ENCODE peak calls at places on chromosomes 13 and 19, in eight cellular contexts. P is heart right ventricle, F is GM13977, I is cardiac muscle cell, C is PC-3, G is D721Med, Q is psoas muscle, Y is Caco-2. E is an unnamed sample.

GRCh38 chr19:19528721-19529490 is at the start of gene YJEFN3:
- DNase-seq in P (peak; percentile 48), F (no peak), I (no peak), C (no peak), G (no peak), Q (no peak), Y (no peak), E (no peak)

GRCh38 chr19:16338470-16339360 is 14.1 kb downstream of the KLF2 start:
- DNase-seq in P (no peak), F (peak; percentile 66), I (no peak), C (peak; percentile 91), G (no peak), Q (peak; percentile 51), Y (no peak), E (no peak)

GRCh38 chr13:95745752-95746151 is 68.8 kb downstream of the DNAJC3 start:
- DNase-seq in P (no peak), F (no peak), I (peak; percentile 15), C (no peak), G (no peak), Q (no peak), Y (no peak), E (no peak)

GRCh38 chr19:33740811-33741396 is 55.8 kb upstream of the KCTD15 start:
- DNase-seq in P (no peak), F (no peak), I (peak; percentile 88), C (peak; percentile 45), G (no peak), Q (no peak), Y (peak; percentile 60), E (peak; percentile 80)

GRCh38 chr19:19662344-19662743 is 1.1 kb downstream of the ATP13A1 start:
- DNase-seq in P (no peak), F (no peak), I (no peak), C (no peak), G (no peak), Q (no peak), Y (no peak), E (no peak)

GRCh38 chr19:10226376-10227214 is 4.5 kb downstream of the S1PR2 start:
- DNase-seq in P (peak; percentile 79), F (no peak), I (no peak), C (no peak), G (no peak), Q (peak; percentile 83), Y (no peak), E (no peak)

GRCh38 chr13:38686635-38687245 is at the start of gene FREM2:
- DNase-seq in P (no peak), F (peak; percentile 42), I (peak; percentile 96), C (peak; percentile 15), G (peak; percentile 51), Q (peak; percentile 20), Y (peak; percentile 94), E (no peak)

GRCh38 chr19:51710163-51710562 is 13.6 kb downstream of the HAS1 start:
- DNase-seq in P (no peak), F (no peak), I (no peak), C (no peak), G (no peak), Q (no peak), Y (no peak), E (no peak)

GRCh38 chr13:95385808-95386207 is 84.6 kb upstream of the ABCC4 start:
- DNase-seq in P (no peak), F (no peak), I (no peak), C (no peak), G (no peak), Q (no peak), Y (no peak), E (no peak)

GRCh38 chr13:41835871-41836270 is 125.0 kb downstream of the VWA8 start:
- DNase-seq in P (no peak), F (no peak), I (no peak), C (no peak), G (no peak), Q (no peak), Y (no peak), E (no peak)